ENCODE peak calls at places on chromosomes 11 and 22, in eight cellular contexts. N is astrocyte; B is CD8-positive, alpha-beta memory T cell; S is PC-9; X is AG04450; O is stomach; F is dorsolateral prefrontal cortex; U is adrenal gland. C is an unnamed sample.

GRCh38 chr22:49712195-49712791 is 115.4 kb downstream of the BRD1 start:
- DNase-seq in N (no peak), B (no peak), S (no peak), X (no peak), O (no peak), F (no peak), U (no peak), C (no peak)

GRCh38 chr11:19698493-19699292 is 13.9 kb upstream of the NAV2 start:
- DNase-seq in N (peak), B (no peak), S (peak), X (peak), O (no peak), F (no peak), U (no peak), C (no peak)

GRCh38 chr11:548700-549603 is 11.6 kb downstream of the LMNTD2 start:
- DNase-seq in N (peak), B (no peak), S (no peak), X (no peak), O (no peak), F (no peak), U (no peak), C (peak)

GRCh38 chr22:37636186-37636948 is 3.1 kb upstream of the SH3BP1 start:
- DNase-seq in N (peak), B (peak), S (no peak), X (no peak), O (peak), F (no peak), U (no peak), C (no peak)

GRCh38 chr11:32892355-32893090 is at the start of gene QSER1:
- DNase-seq in N (peak), B (peak), S (no peak), X (no peak), O (peak), F (peak), U (peak), C (peak)

GRCh38 chr22:31754813-31755212 is 994 bp downstream of the DEPDC5 start:
- DNase-seq in N (no peak), B (no peak), S (no peak), X (no peak), O (no peak), F (no peak), U (no peak), C (no peak)

GRCh38 chr11:27910186-27910941 is 197.6 kb downstream of the KIF18A start:
- DNase-seq in N (peak), B (no peak), S (peak), X (no peak), O (no peak), F (no peak), U (no peak), C (no peak)

GRCh38 chr11:78699606-78700005 is 124.9 kb upstream of the NARS2 start:
- DNase-seq in N (no peak), B (no peak), S (no peak), X (no peak), O (no peak), F (no peak), U (no peak), C (no peak)

GRCh38 chr11:13019313-13019712 is 10.2 kb downstream of the RASSF10 start:
- DNase-seq in N (no peak), B (no peak), S (no peak), X (no peak), O (no peak), F (no peak), U (no peak), C (no peak)

GRCh38 chr22:49737101-49737551 is 90.5 kb downstream of the BRD1 start:
- DNase-seq in N (no peak), B (no peak), S (no peak), X (no peak), O (peak), F (no peak), U (peak), C (no peak)

GRCh38 chr11:101870510-101870909 is 44.3 kb upstream of the CEP126 start:
- DNase-seq in N (peak), B (no peak), S (no peak), X (no peak), O (no peak), F (no peak), U (no peak), C (no peak)

GRCh38 chr11:75079546-75079945 is 17.1 kb downstream of the OR2AT4 start:
- DNase-seq in N (no peak), B (no peak), S (no peak), X (no peak), O (no peak), F (no peak), U (no peak), C (no peak)

GRCh38 chr22:23522642-23523251 is 57.3 kb downstream of the IGLL1 start:
- DNase-seq in N (no peak), B (no peak), S (no peak), X (no peak), O (no peak), F (no peak), U (no peak), C (no peak)

GRCh38 chr11:86923993-86924766 is 31.0 kb downstream of the FZD4 start:
- DNase-seq in N (peak), B (no peak), S (no peak), X (no peak), O (no peak), F (no peak), U (no peak), C (peak)

GRCh38 chr11:130834886-130835285 is 81.4 kb downstream of the SNX19 start:
- DNase-seq in N (no peak), B (no peak), S (no peak), X (no peak), O (no peak), F (no peak), U (no peak), C (no peak)

GRCh38 chr11:88231894-88232482 is 56.7 kb upstream of the RAB38 start:
- DNase-seq in N (peak), B (no peak), S (peak), X (peak), O (no peak), F (no peak), U (peak), C (no peak)

GRCh38 chr11:14148653-14149273 is 186.2 kb downstream of the SPON1 start:
- DNase-seq in N (peak), B (peak), S (peak), X (peak), O (no peak), F (no peak), U (no peak), C (no peak)

GRCh38 chr11:70477607-70478006 is 79.3 kb downstream of the CTTN start:
- DNase-seq in N (no peak), B (no peak), S (no peak), X (no peak), O (no peak), F (no peak), U (no peak), C (peak)

DNA sequence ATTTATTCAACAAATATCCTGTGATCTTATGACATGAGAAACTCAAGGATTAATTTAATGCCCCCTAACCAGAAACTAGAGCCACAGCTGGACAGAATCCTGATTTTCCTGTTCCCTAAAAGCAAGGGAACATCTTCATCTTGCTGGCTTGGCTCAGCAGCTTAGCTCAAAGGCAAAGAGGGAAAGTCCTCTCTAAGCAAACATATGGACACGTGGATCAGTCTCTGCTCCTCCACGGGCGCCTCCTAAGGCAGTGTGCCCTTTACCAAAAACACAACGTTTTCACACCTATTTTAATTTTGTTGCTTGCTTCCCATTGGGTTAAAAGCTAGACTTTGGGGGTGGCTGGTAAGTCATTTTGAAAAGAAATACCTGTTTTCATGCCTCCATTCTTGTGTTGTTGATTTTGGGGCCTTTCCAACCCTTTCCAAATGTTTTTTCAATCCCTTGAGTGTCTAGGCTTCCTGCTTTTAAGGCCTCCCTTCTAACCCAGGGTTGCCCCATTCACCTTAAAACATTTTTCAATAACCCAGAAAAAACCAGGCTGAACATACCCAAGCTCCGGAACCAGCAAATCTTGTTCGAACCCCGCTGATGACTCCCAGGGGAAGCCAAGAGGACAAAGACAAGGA is 15.5 kb downstream of the SLC1A2 start:
- DNase-seq in N (no peak), B (no peak), S (no peak), X (no peak), O (no peak), F (no peak), U (no peak), C (no peak)
- H3K27ac ChIP-seq in N (no peak), B (no peak), S (no peak), X (no peak), O (peak), F (no peak), U (no peak), C (peak)

DNA sequence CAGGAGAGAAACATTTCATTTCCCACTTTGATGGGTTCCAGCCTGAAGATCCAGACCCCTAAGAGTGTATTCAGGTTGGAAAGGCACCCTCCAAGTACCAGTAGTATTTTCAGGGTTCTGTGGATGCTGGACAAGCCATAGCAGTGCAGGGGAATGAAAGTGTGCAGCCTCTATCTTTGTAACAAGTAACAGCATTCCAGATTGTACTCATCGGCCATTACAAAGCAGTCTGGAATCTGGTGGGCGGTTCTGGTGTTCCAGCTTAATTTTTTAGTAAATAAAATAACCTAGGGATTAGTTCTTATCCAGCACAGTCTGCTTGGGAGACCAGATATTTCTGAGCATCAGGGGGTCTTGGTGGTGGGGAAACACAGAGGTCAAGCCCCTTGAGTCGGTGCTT is 22.6 kb downstream of the APLNR start:
- DNase-seq in N (peak), B (no peak), S (no peak), X (peak), O (no peak), F (no peak), U (no peak), C (no peak)
- H3K27ac ChIP-seq in N (no peak), B (no peak), S (no peak), X (peak), O (no peak), F (no peak), U (no peak), C (no peak)

DNA sequence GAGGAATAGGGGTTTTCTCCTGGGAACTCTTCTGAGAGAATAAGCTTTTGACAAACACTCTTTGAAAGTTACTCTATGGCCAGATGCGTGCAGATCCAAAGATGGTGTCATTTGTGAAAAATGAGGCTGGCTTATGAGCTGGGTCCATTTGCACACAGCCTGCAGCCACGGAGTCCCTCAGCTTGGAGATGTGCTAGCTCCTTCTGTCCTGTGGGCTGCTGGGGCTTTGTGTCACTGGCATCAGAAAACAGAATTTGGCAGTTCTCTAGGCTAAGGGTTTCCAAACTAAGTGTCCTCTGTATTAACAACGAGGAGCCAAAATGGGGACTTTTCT is 702.4 kb downstream of the NTM start:
- DNase-seq in N (peak), B (no peak), S (no peak), X (no peak), O (no peak), F (no peak), U (no peak), C (no peak)
- H3K27ac ChIP-seq in N (peak), B (no peak), S (no peak), X (peak), O (no peak), F (no peak), U (no peak), C (no peak)

DNA sequence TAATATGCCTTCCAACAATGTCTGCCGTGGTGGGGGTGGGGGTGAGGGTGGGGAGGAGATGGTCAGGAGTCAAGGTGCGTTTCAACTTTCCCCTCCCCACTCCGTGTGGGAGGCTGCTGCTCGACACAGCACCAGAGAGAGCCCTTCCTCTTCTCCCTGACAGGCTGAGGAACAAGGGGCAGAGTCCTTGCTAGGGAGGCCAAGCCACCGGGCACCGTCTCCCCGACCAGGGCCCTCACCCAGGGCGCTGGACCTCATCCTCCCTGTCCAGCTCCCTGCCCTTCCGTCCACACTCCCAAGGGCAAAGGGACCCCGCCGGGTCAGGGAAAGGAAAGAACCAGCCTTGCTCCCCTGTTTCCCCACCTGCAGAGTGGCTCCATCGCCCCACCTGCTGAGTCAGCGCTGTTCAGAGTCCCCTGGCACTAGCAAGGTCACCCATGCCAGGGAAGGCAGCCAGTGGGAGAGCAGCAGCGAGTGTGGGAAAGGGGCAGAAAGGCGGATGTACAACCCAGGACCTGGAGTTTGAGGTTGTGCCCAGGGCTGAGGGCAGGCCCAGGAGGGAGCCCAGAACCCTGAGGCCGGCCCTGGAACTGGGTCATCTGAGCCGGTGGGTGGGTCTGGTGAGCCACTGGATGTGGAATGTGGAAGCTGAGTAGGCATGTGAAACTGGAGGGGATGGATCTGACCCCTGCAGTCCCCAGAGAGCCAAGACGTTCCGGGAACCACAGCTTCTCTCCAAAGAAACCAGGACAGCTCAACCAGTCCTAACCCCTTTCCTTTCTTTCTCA is 47.2 kb downstream of the BUD13 start:
- DNase-seq in N (peak), B (no peak), S (no peak), X (no peak), O (no peak), F (no peak), U (peak), C (no peak)
- H3K27ac ChIP-seq in N (no peak), B (no peak), S (no peak), X (no peak), O (no peak), F (peak), U (no peak), C (no peak)

DNA sequence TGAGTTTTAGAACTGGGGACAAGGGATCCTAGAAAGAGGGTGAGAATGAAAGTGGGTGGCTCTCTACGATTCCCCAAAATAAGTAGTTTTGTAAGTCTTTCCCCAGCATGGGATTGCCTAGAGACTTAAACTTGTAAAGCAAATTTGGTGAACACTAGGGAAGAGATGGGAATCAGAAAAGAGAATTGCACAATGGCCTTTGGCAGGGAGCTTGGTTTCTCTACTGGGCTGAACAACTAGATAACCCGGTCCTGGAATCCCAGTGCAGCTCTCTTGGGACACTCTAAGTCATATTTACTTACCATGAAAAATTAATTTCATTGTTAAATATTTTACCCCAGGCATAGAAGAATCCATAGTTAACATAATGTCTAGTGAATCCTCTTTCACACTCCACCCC is 16.5 kb upstream of the USP18 start:
- DNase-seq in N (no peak), B (no peak), S (no peak), X (no peak), O (no peak), F (no peak), U (no peak), C (no peak)
- H3K27ac ChIP-seq in N (no peak), B (no peak), S (no peak), X (no peak), O (no peak), F (no peak), U (no peak), C (no peak)

GRCh38 chr11:61297341-61297740 is 2.2 kb upstream of the VWCE start:
- DNase-seq in N (peak), B (no peak), S (no peak), X (no peak), O (no peak), F (no peak), U (no peak), C (no peak)

GRCh38 chr11:61295596-61295926 is 445 bp upstream of the VWCE start:
- DNase-seq in N (no peak), B (no peak), S (no peak), X (no peak), O (peak), F (no peak), U (peak), C (no peak)

GRCh38 chr11:61297741-61298140 is 2.6 kb upstream of the VWCE start:
- DNase-seq in N (peak), B (no peak), S (no peak), X (peak), O (no peak), F (no peak), U (peak), C (no peak)

GRCh38 chr11:61293869-61294716 is 1.0 kb downstream of the VWCE start:
- DNase-seq in N (no peak), B (peak), S (no peak), X (no peak), O (peak), F (peak), U (peak), C (peak)

GRCh38 chr11:61294717-61295595 is at the start of gene VWCE:
- DNase-seq in N (peak), B (peak), S (no peak), X (no peak), O (peak), F (peak), U (peak), C (peak)
- H3K27ac ChIP-seq in N (no peak), B (no peak), S (no peak), X (no peak), O (peak), F (peak), U (peak), C (no peak)

GRCh38 chr22:30208631-30209603 is 37.6 kb downstream of the LIF start:
- DNase-seq in N (peak), B (no peak), S (peak), X (peak), O (peak), F (no peak), U (peak), C (peak)
- H3K27ac ChIP-seq in N (peak), B (peak), S (peak), X (peak), O (peak), F (peak), U (peak), C (no peak)

DNA sequence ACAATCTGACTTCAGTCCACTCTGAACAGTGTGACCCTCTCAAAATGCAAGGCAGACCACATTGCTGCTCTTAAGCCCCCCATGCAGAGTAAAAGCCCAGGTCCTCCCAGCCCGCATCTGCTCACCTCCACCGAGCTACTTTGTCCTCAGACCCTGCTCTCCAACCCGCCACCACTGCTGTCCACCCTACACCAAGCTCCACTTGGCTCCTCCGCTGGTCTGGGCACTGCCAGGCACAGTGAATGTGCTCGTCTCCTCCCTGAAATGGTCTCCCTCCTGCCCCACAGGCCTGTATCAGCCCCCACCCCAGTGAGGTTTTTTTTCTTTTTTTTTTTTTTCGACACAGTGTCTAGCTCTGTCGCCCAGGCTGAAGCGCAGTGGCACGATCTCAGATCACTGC is 67.4 kb upstream of the ARFGAP3 start:
- DNase-seq in N (no peak), B (no peak), S (no peak), X (no peak), O (no peak), F (no peak), U (no peak), C (no peak)
- H3K27ac ChIP-seq in N (no peak), B (no peak), S (no peak), X (peak), O (peak), F (no peak), U (no peak), C (no peak)

C was measured in pancreas.